ENCODE peak calls at places on chromosomes 3 and 15, in six cellular contexts. H is neural progenitor cell, V is PC-3, U is fibroblast of lung, W is astrocyte, D is MM.1S. P is an unnamed sample. For H3K9me3, the result is how much of the 10 kb centered on the place peaks cover.

GRCh38 chr3:175585898-175586297 is 726.8 kb downstream of the NAALADL2 start:
- DNase-seq in H (no peak), V (peak), U (peak), W (peak), D (no peak), P (peak)

GRCh38 chr3:9404680-9405079 is 7.3 kb downstream of the SETD5 start:
- DNase-seq in H (peak), V (no peak), U (no peak), W (no peak), D (no peak), P (no peak)

GRCh38 chr3:192887047-192887446 is 30.6 kb downstream of the MB21D2 start:
- DNase-seq in H (no peak), V (peak), U (peak), W (peak), D (no peak), P (no peak)

GRCh38 chr3:144915202-144915601 is 943.6 kb downstream of the DIPK2A start:
- DNase-seq in H (no peak), V (no peak), U (no peak), W (no peak), D (no peak), P (no peak)

GRCh38 chr3:1326546-1326945 is 233.7 kb downstream of the CNTN6 start:
- DNase-seq in H (no peak), V (no peak), U (no peak), W (no peak), D (no peak), P (no peak)

GRCh38 chr3:122857019-122857418 is 62.1 kb downstream of the SLC49A4 start:
- DNase-seq in H (no peak), V (no peak), U (peak), W (peak), D (peak), P (no peak)

GRCh38 chr3:99808163-99808794 is 9.4 kb upstream of the CMSS1 start:
- DNase-seq in H (peak), V (peak), U (peak), W (peak), D (peak), P (peak)

GRCh38 chr15:95880630-95881029 is 449.9 kb upstream of the NR2F2 start:
- DNase-seq in H (no peak), V (no peak), U (peak), W (no peak), D (no peak), P (no peak)

GRCh38 chr3:10448544-10448943 is 56.8 kb downstream of the ATP2B2 start:
- DNase-seq in H (no peak), V (no peak), U (no peak), W (no peak), D (no peak), P (no peak)

GRCh38 chr3:71052725-71053124 is 530.8 kb downstream of the FOXP1 start:
- DNase-seq in H (no peak), V (no peak), U (no peak), W (no peak), D (no peak), P (no peak)

GRCh38 chr15:68229386-68230156 is at the start of gene CLN6:
- DNase-seq in H (peak), V (peak), U (peak), W (peak), D (peak), P (peak)

GRCh38 chr3:128218858-128219257 is 65.6 kb downstream of the EEFSEC start:
- DNase-seq in H (no peak), V (no peak), U (no peak), W (no peak), D (no peak), P (no peak)

GRCh38 chr3:114408763-114409162 is 114.9 kb downstream of the TIGIT start:
- DNase-seq in H (peak), V (no peak), U (peak), W (peak), D (no peak), P (peak)

GRCh38 chr3:171967137-171967783 is 72.1 kb upstream of the FNDC3B start:
- DNase-seq in H (no peak), V (peak), U (peak), W (peak), D (no peak), P (no peak)

GRCh38 chr3:52257911-52258310 is 12.4 kb downstream of the PPM1M start:
- DNase-seq in H (no peak), V (no peak), U (peak), W (peak), D (no peak), P (no peak)

GRCh38 chr15:67146875-67147381 is 81.5 kb downstream of the SMAD3 start:
- DNase-seq in H (peak), V (peak), U (peak), W (peak), D (no peak), P (peak)

GRCh38 chr3:36965440-36965839 is 20.6 kb upstream of the TRANK1 start:
- DNase-seq in H (no peak), V (peak), U (no peak), W (no peak), D (no peak), P (no peak)

GRCh38 chr3:174331095-174331802 is 527.9 kb upstream of the NAALADL2 start:
- DNase-seq in H (no peak), V (no peak), U (no peak), W (no peak), D (no peak), P (no peak)

GRCh38 chr3:111339017-111339416 is 203.0 kb upstream of the CD96 start:
- DNase-seq in H (no peak), V (no peak), U (no peak), W (no peak), D (no peak), P (no peak)

GRCh38 chr3:39318311-39318710 is 11.2 kb upstream of the CCR8 start:
- DNase-seq in H (no peak), V (peak), U (no peak), W (no peak), D (no peak), P (no peak)

GRCh38 chr15:85517086-85517485 is 136.7 kb downstream of the AKAP13 start:
- DNase-seq in H (no peak), V (no peak), U (no peak), W (no peak), D (no peak), P (no peak)

GRCh38 chr3:46882377-46883015 is 5.0 kb downstream of the PTH1R start:
- DNase-seq in H (peak), V (no peak), U (peak), W (no peak), D (no peak), P (peak)
- TF ChIP-seq EZH2 in H (peak), V (peak), U (peak), W (peak), D (peak), P (no peak)

DNA sequence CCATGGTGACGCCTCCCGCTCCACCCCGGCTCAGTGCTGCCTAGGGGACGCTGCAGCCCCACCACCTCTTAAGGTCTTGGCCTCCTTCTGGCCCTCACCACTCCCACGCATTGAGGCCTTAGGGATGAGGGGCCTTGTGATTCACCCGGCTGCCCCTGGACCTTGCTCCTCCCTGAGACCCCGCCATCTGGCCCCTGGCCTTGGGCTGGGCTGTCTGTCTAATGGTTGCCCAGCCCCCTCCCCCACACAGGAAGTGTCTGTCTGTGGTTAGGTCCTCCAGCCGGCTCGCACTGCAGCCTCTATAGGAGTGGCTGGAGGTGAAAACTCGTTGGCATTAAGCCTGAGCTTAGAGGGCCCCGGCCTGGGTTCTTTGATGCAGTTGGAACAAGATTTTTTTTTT is 21.5 kb upstream of the MTHFS start:
- DNase-seq in H (peak), V (no peak), U (no peak), W (no peak), D (no peak), P (no peak)
- H3K9me3 ChIP-seq in H (under half), V (under half), U (under half), W (under half), D (under half), P (half or more)

DNA sequence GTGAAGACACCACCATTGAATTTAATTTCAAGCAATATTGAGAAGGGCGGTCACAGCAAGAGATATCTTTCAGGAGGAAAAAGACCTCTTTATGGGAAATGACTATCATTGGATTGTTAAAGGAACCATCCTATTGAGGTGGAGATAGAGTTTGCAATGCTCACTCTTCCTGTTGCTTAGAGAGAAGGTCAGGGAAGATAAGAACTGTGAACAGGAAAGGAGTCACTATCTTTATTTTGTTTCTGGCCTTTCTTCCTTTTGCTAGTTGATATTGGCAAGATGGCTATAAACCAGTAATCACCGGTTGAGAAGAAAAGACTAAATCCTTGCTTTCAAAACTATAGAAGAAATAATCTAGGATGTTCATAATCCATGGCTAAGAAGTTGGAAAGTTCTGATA is 112.1 kb upstream of the TMEM108 start:
- DNase-seq in H (no peak), V (no peak), U (no peak), W (no peak), D (no peak), P (no peak)
- TF ChIP-seq EZH2 in H (no peak), V (no peak), U (no peak), W (no peak), D (no peak), P (no peak)

GRCh38 chr15:62269504-62269903 is 104.4 kb upstream of the C2CD4B start:
- DNase-seq in H (peak), V (no peak), U (no peak), W (no peak), D (no peak), P (peak)
- H3K9me3 ChIP-seq in H (under half), V (under half), U (under half), W (under half), D (under half), P (under half)

DNA sequence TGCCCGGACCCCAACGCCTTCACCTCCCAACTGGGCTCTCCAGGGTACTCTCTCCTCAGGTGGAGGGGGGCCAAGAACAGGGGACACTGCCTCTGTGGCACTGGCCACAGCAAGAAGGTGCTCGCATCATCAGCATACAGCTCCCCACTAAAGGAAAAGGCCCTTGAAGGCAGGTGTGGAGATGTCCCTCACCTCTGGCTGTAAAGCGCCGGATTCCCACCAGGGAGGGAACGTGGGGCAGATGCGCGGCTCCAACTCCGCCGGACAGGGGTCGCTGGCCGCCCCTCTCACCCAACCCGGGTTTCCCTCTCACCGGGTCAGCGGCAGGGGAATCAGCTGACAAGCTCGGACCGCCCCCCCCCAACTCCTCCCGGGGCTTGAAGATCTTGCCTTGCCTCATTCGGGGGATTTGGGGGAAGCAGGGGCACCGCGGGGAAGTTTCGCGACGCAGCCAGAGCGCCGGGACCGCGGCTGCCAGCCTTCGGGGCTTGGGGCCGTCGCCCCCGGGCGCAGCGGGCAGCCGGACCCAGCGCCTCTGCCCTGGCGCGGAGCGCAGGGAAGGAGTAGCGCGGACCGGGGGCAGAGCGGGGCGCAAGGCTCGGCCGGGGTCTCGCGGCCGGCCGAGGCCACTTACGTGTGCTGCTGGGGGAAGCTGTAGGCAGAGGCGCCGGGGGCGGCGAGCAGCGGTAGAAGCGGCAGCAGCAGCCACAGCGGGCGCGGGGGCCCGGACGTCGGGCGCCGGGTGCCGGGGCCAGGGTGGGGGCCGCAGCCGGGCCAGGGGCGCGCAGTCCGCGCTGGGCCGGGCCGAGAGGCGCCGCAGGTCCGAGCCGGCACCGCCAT is 630 bp downstream of the CACNA2D2 start:
- DNase-seq in H (peak), V (no peak), U (no peak), W (no peak), D (no peak), P (no peak)
- TF ChIP-seq EZH2 in H (no peak), V (peak), U (peak), W (peak), D (no peak), P (no peak)

GRCh38 chr3:125351152-125351551 is 24.0 kb downstream of the ZNF148 start:
- DNase-seq in H (no peak), V (no peak), U (no peak), W (no peak), D (no peak), P (no peak)
- H3K9me3 ChIP-seq in H (under half), V (under half), U (under half), W (under half), D (under half), P (under half)

GRCh38 chr3:27715863-27716262 is 6.3 kb downstream of the EOMES start:
- DNase-seq in H (no peak), V (peak), U (no peak), W (no peak), D (no peak), P (no peak)

GRCh38 chr3:27716309-27716708 is 5.8 kb downstream of the EOMES start:
- DNase-seq in H (no peak), V (no peak), U (no peak), W (no peak), D (no peak), P (no peak)

GRCh38 chr3:27715454-27715806 is 6.7 kb downstream of the EOMES start:
- DNase-seq in H (no peak), V (no peak), U (no peak), W (no peak), D (no peak), P (no peak)

GRCh38 chr3:27718459-27718858 is 3.7 kb downstream of the EOMES start:
- DNase-seq in H (no peak), V (no peak), U (no peak), W (no peak), D (no peak), P (no peak)

DNA sequence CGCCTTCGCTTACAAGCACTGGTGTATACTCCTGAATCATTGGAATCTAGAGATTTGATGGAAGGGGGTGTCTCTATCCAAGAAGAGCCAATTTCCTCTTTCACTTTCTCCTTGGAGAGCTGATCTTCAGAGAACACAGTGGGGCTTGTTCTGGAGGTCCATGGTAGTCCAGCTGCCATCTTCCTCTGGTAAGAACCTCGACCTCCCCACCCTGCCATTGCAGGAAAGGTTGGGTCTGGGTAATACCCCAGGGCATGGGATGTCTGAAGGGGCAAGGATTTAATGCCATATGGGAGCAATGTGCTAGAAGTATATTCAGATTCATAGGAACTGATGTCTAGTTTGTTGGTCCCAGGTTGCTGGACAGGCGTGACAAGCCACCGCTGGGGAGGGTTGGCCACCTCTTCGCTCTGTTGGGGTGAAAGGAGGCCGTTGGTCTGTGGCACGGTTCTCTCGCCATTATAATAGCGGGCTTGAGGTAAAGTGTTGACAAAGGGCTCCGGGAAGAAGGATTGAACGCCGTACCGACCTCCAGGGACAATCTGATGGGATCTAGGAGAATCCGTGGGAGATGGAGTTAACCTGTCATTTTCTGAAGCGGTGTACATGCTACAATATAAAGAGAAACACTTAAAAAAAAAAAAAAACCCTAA is 4.8 kb downstream of the EOMES start:
- DNase-seq in H (no peak), V (no peak), U (no peak), W (no peak), D (no peak), P (no peak)
- TF ChIP-seq EZH2 in H (no peak), V (no peak), U (peak), W (no peak), D (no peak), P (peak)